ENCODE peak calls at places on chromosome 17, in nine cellular contexts. S, C, Q, V, K, L, P, Y and T are unnamed samples.

GRCh38 chr17:82915010-82915696 is 75.3 kb upstream of the ZNF750 start:
- DNase-seq in P (no peak), S (no peak), L (no peak), Y (no peak), V (no peak), K (no peak), Q (no peak), C (no peak), T (no peak)

GRCh38 chr17:17783121-17783824 is 53.5 kb downstream of the SREBF1 start:
- DNase-seq in Y (peak; percentile 47), P (peak; percentile 79), L (peak; percentile 32), V (peak; percentile 79), C (peak; percentile 61), Q (peak; percentile 64), S (no peak), K (no peak), T (peak; percentile 75)

GRCh38 chr17:61007980-61008379 is 330.3 kb downstream of the BCAS3 start:
- DNase-seq in P (no peak), V (no peak), S (no peak), Q (no peak), L (peak; percentile 76), K (no peak), Y (no peak), C (no peak), T (no peak)

GRCh38 chr17:62968445-62968923 is 2.4 kb downstream of the TANC2 start:
- DNase-seq in K (peak; percentile 82), P (no peak), L (peak; percentile 82), V (peak; percentile 35), S (no peak), C (peak; percentile 94), Y (peak; percentile 88), Q (no peak), T (no peak)

GRCh38 chr17:82400830-82401229 is 17.3 kb upstream of the HEXD start:
- DNase-seq in Y (peak; percentile 94), Q (no peak), C (no peak), K (no peak), P (peak; percentile 80), S (no peak), L (no peak), V (no peak), T (no peak)

GRCh38 chr17:40344321-40345160 is 20.0 kb downstream of the GJD3 start:
- DNase-seq in L (peak; percentile 34), V (no peak), K (no peak), Q (no peak), C (no peak), P (no peak), S (no peak), Y (no peak), T (no peak)

GRCh38 chr17:12627776-12628491 is 37.8 kb upstream of the MYOCD start:
- DNase-seq in C (peak; percentile 74), Q (no peak), P (no peak), S (no peak), L (no peak), K (no peak), Y (no peak), V (no peak), T (no peak)

GRCh38 chr17:76530489-76530814 is 7.1 kb downstream of the CYGB start:
- DNase-seq in S (no peak), Q (no peak), P (no peak), C (peak; percentile 32), K (no peak), L (no peak), Y (no peak), V (no peak), T (no peak)

GRCh38 chr17:66633322-66633965 is 201.5 kb upstream of the CACNG5 start:
- DNase-seq in K (peak; percentile 52), Y (peak; percentile 41), S (no peak), V (no peak), P (no peak), Q (no peak), L (peak; percentile 27), C (no peak), T (no peak)

GRCh38 chr17:17675925-17676534 is 5.2 kb upstream of the RAI1 start:
- DNase-seq in S (no peak), Q (no peak), V (no peak), K (no peak), P (no peak), C (peak; percentile 96), Y (peak; percentile 73), L (no peak), T (no peak)

GRCh38 chr17:7307686-7308624 is 527 bp downstream of the EIF5A start:
- DNase-seq in P (peak; percentile 65), K (peak; percentile 13), C (peak; percentile 52), S (no peak), L (peak; percentile 40), Y (no peak), Q (no peak), V (peak; percentile 65), T (peak; percentile 59)

GRCh38 chr17:78378225-78379133 is at the start of gene PGS1:
- DNase-seq in V (peak; percentile 78), L (peak; percentile 78), C (peak; percentile 80), K (no peak), Q (peak; percentile 81), Y (peak; percentile 70), P (peak; percentile 91), S (peak; percentile 67), T (peak; percentile 87)

GRCh38 chr17:76872221-76872873 is 4.1 kb downstream of the MGAT5B start:
- DNase-seq in P (no peak), Y (no peak), V (no peak), Q (no peak), S (no peak), C (peak; percentile 96), K (peak; percentile 78), L (no peak), T (no peak)

GRCh38 chr17:47831934-47832327 is 461 bp downstream of the LRRC46 start:
- DNase-seq in S (no peak), P (no peak), Q (no peak), Y (peak; percentile 58), V (no peak), C (no peak), L (no peak), K (no peak), T (no peak)

GRCh38 chr17:17822189-17822978 is 14.4 kb downstream of the SREBF1 start:
- DNase-seq in Y (no peak), V (peak; percentile 78), S (no peak), Q (no peak), K (peak; percentile 83), L (no peak), P (peak; percentile 90), C (no peak), T (peak; percentile 82)

GRCh38 chr17:73819440-73820395 is 175.5 kb upstream of the SDK2 start:
- DNase-seq in Q (no peak), P (no peak), C (no peak), S (no peak), Y (no peak), V (no peak), L (no peak), K (no peak), T (no peak)

GRCh38 chr17:210402-210801 is 29.0 kb upstream of the DOC2B start:
- DNase-seq in P (no peak), Y (no peak), S (no peak), V (no peak), C (no peak), L (no peak), K (no peak), Q (no peak), T (peak; percentile 10)

GRCh38 chr17:62933986-62934385 is 32.0 kb upstream of the TANC2 start:
- DNase-seq in C (no peak), P (no peak), L (no peak), Q (no peak), S (no peak), K (no peak), Y (no peak), V (no peak), T (no peak)

GRCh38 chr17:79500738-79501533 is 109.9 kb downstream of the RBFOX3 start:
- DNase-seq in S (no peak), L (peak; percentile 56), Y (no peak), K (no peak), V (no peak), P (no peak), C (no peak), Q (no peak), T (no peak)

GRCh38 chr17:11608396-11608795 is 10.1 kb downstream of the DNAH9 start:
- DNase-seq in L (peak; percentile 48), V (peak; percentile 62), C (no peak), P (peak; percentile 49), Y (no peak), Q (peak; percentile 38), K (no peak), S (no peak), T (peak; percentile 61)

GRCh38 chr17:9274119-9274445 is 252.8 kb downstream of the NTN1 start:
- DNase-seq in K (no peak), P (no peak), C (no peak), V (no peak), Y (no peak), L (no peak), S (no peak), Q (no peak), T (no peak)

GRCh38 chr17:9037741-9038140 is 16.4 kb downstream of the NTN1 start:
- DNase-seq in Q (no peak), V (no peak), Y (peak; percentile 80), K (no peak), C (no peak), L (no peak), S (no peak), P (no peak), T (no peak)

GRCh38 chr17:32529604-32530003 is 42.8 kb downstream of the CDK5R1 start:
- DNase-seq in C (no peak), V (no peak), P (no peak), K (no peak), S (no peak), L (no peak), Y (no peak), Q (no peak), T (no peak)

GRCh38 chr17:80888276-80889160 is 103.1 kb upstream of the CHMP6 start:
- DNase-seq in Y (no peak), C (no peak), S (no peak), Q (no peak), V (no peak), K (no peak), P (peak; percentile 34), L (no peak), T (no peak)

GRCh38 chr17:44688675-44689491 is 693 bp downstream of the CCDC43 start:
- DNase-seq in V (no peak), Q (no peak), P (no peak), Y (no peak), L (peak; percentile 3), C (peak; percentile 6), S (no peak), K (no peak), T (no peak)

GRCh38 chr17:400257-400656 is 47.6 kb upstream of the RPH3AL start:
- DNase-seq in C (no peak), K (no peak), Q (no peak), Y (no peak), V (no peak), L (no peak), S (no peak), P (no peak), T (no peak)